ENCODE peak calls at places on chromosomes 2 and 18, in five cellular contexts. One of them, this sample, is unnamed.

GRCh38 chr2:8551622-8552074 is 130.2 kb upstream of the ID2 start:
- DNase-seq in CD8-positive, alpha-beta T cell: no peak
- DNase-seq in adrenal gland: no peak
- DNase-seq in BJ: no peak
- DNase-seq in H1: no peak
- DNase-seq in this sample: no peak

GRCh38 chr18:4181882-4182568 is 273.1 kb downstream of the DLGAP1 start:
- DNase-seq in BJ: no peak
- DNase-seq in CD8-positive, alpha-beta T cell: no peak
- DNase-seq in H1: peak; percentile 33
- DNase-seq in adrenal gland: no peak
- DNase-seq in this sample: peak; percentile 6

GRCh38 chr18:55546873-55547704 is 40.9 kb downstream of the TCF4 start:
- DNase-seq in adrenal gland: peak; percentile 19
- DNase-seq in CD8-positive, alpha-beta T cell: no peak
- DNase-seq in BJ: peak; percentile 40
- DNase-seq in H1: no peak
- DNase-seq in this sample: no peak

GRCh38 chr18:69948919-69949537 is 1.4 kb upstream of the CD226 start:
- DNase-seq in adrenal gland: peak; percentile 36
- DNase-seq in CD8-positive, alpha-beta T cell: no peak
- DNase-seq in H1: no peak
- DNase-seq in BJ: peak; percentile 13
- DNase-seq in this sample: no peak

GRCh38 chr18:44133483-44133882 is 547.2 kb upstream of the SETBP1 start:
- DNase-seq in BJ: no peak
- DNase-seq in adrenal gland: no peak
- DNase-seq in H1: no peak
- DNase-seq in CD8-positive, alpha-beta T cell: no peak
- DNase-seq in this sample: no peak

GRCh38 chr2:235988271-235989015 is 179.7 kb downstream of the GBX2 start:
- DNase-seq in BJ: no peak
- DNase-seq in H1: no peak
- DNase-seq in adrenal gland: no peak
- DNase-seq in CD8-positive, alpha-beta T cell: no peak
- DNase-seq in this sample: no peak

GRCh38 chr2:55363636-55364035 is 56.0 kb downstream of the CCDC88A start:
- DNase-seq in H1: no peak
- DNase-seq in adrenal gland: no peak
- DNase-seq in CD8-positive, alpha-beta T cell: no peak
- DNase-seq in BJ: no peak
- DNase-seq in this sample: no peak

GRCh38 chr2:29147963-29148362 is 32.7 kb downstream of the CLIP4 start:
- DNase-seq in H1: no peak
- DNase-seq in CD8-positive, alpha-beta T cell: no peak
- DNase-seq in BJ: no peak
- DNase-seq in adrenal gland: no peak
- DNase-seq in this sample: no peak

GRCh38 chr2:148244593-148245292 is 223.9 kb downstream of the MBD5 start:
- DNase-seq in CD8-positive, alpha-beta T cell: no peak
- DNase-seq in adrenal gland: no peak
- DNase-seq in H1: no peak
- DNase-seq in BJ: peak; percentile 50
- DNase-seq in this sample: no peak

GRCh38 chr2:37770797-37771196 is 99.4 kb upstream of the CDC42EP3 start:
- DNase-seq in adrenal gland: no peak
- DNase-seq in CD8-positive, alpha-beta T cell: no peak
- DNase-seq in BJ: no peak
- DNase-seq in H1: no peak
- DNase-seq in this sample: no peak

GRCh38 chr2:19573784-19574183 is 215.4 kb upstream of the OSR1 start:
- DNase-seq in adrenal gland: no peak
- DNase-seq in CD8-positive, alpha-beta T cell: no peak
- DNase-seq in BJ: no peak
- DNase-seq in H1: no peak
- DNase-seq in this sample: no peak
- H3K36me3 ChIP-seq in adrenal gland: no peaks in the 10 kb centered on the region
- H3K36me3 ChIP-seq in CD8-positive, alpha-beta T cell: no peaks in the 10 kb centered on the region
- H3K36me3 ChIP-seq in BJ: no peaks in the 10 kb centered on the region
- H3K36me3 ChIP-seq in H1: no peaks in the 10 kb centered on the region
- H3K36me3 ChIP-seq in this sample: no peaks in the 10 kb centered on the region

GRCh38 chr2:106109675-106110074 is 84.4 kb downstream of the UXS1 start:
- DNase-seq in H1: no peak
- DNase-seq in CD8-positive, alpha-beta T cell: no peak
- DNase-seq in BJ: no peak
- DNase-seq in adrenal gland: no peak
- DNase-seq in this sample: no peak
- H3K36me3 ChIP-seq in H1: peaks cover 17% of the 10 kb centered on the region
- H3K36me3 ChIP-seq in CD8-positive, alpha-beta T cell: peaks cover 44% of the 10 kb centered on the region
- H3K36me3 ChIP-seq in BJ: peaks cover 13% of the 10 kb centered on the region
- H3K36me3 ChIP-seq in adrenal gland: no peaks in the 10 kb centered on the region
- H3K36me3 ChIP-seq in this sample: peaks cover 73% of the 10 kb centered on the region

DNA sequence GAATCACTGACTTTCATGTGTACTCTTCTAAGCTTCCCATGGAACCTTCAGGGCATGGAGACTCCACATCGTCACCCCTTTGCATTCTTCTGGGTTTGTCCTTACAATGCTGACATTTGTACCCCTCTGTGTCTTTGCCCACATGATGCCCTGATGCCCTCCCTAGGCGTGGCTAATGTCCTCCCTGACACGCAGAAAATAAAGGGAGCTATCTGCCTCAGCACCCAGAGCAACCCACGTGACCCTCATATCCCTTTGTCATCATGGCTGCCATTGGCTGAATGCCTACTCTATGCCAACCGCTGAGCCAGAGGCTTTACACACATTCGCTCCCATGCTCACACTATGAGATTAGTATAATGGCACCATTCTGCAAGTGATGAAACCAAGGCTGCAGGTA is 86.4 kb upstream of the KLHL29 start:
- DNase-seq in CD8-positive, alpha-beta T cell: no peak
- DNase-seq in adrenal gland: no peak
- DNase-seq in BJ: no peak
- DNase-seq in H1: no peak
- DNase-seq in this sample: no peak
- H3K36me3 ChIP-seq in CD8-positive, alpha-beta T cell: no peaks in the 10 kb centered on the region
- H3K36me3 ChIP-seq in adrenal gland: no peaks in the 10 kb centered on the region
- H3K36me3 ChIP-seq in BJ: no peaks in the 10 kb centered on the region
- H3K36me3 ChIP-seq in H1: no peaks in the 10 kb centered on the region
- H3K36me3 ChIP-seq in this sample: no peaks in the 10 kb centered on the region

GRCh38 chr2:73253901-73254300 is 19.8 kb downstream of the CCT7 start:
- DNase-seq in adrenal gland: peak; percentile 86
- DNase-seq in BJ: no peak
- DNase-seq in CD8-positive, alpha-beta T cell: no peak
- DNase-seq in H1: no peak
- DNase-seq in this sample: no peak

GRCh38 chr2:73255907-73256617 is 22.0 kb downstream of the CCT7 start:
- DNase-seq in adrenal gland: no peak
- DNase-seq in CD8-positive, alpha-beta T cell: no peak
- DNase-seq in BJ: no peak
- DNase-seq in H1: no peak
- DNase-seq in this sample: no peak

GRCh38 chr2:73255007-73255644 is 21.0 kb downstream of the CCT7 start:
- DNase-seq in CD8-positive, alpha-beta T cell: no peak
- DNase-seq in BJ: no peak
- DNase-seq in H1: no peak
- DNase-seq in adrenal gland: peak; percentile 48
- DNase-seq in this sample: no peak

GRCh38 chr2:73253400-73253799 is 19.3 kb downstream of the CCT7 start:
- DNase-seq in H1: no peak
- DNase-seq in BJ: no peak
- DNase-seq in adrenal gland: no peak
- DNase-seq in CD8-positive, alpha-beta T cell: no peak
- DNase-seq in this sample: no peak

DNA sequence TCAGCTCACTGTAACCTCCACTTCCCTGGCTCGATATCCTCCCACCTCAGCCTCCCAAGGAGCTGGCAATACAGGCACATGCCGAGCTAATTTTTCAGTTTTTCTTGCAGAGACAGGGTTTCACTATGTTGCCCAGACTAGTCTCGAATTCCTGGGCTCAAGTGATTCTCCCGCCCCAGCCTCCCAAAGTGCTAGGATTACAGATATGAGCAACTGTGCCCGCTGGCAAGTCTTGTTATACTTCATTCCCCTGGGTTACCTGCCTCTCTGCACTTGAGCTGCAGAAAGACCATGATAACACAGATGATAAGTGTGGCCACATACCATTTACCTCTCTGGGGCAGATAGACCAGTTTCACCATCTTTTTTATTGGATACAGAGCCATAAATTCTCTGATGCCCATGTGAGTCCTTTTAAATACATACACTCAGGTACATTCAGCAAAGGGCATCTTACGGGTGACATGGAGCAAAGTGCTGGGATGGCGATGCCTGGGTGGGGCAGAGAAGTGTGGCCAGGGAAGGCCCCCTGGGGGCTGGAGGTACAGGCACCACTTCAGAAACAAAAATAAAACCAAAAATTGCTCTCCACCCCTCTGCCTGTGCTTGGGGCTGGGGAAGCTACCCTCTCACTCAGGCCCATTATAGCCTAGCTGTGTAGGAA is 20.4 kb downstream of the CCT7 start:
- DNase-seq in BJ: no peak
- DNase-seq in adrenal gland: no peak
- DNase-seq in CD8-positive, alpha-beta T cell: no peak
- DNase-seq in H1: no peak
- DNase-seq in this sample: no peak
- H3K36me3 ChIP-seq in BJ: peaks cover 24% of the 10 kb centered on the region
- H3K36me3 ChIP-seq in adrenal gland: no peaks in the 10 kb centered on the region
- H3K36me3 ChIP-seq in CD8-positive, alpha-beta T cell: peaks cover 31% of the 10 kb centered on the region
- H3K36me3 ChIP-seq in H1: peaks cover 58% of the 10 kb centered on the region
- H3K36me3 ChIP-seq in this sample: peaks cover 54% of the 10 kb centered on the region

DNA sequence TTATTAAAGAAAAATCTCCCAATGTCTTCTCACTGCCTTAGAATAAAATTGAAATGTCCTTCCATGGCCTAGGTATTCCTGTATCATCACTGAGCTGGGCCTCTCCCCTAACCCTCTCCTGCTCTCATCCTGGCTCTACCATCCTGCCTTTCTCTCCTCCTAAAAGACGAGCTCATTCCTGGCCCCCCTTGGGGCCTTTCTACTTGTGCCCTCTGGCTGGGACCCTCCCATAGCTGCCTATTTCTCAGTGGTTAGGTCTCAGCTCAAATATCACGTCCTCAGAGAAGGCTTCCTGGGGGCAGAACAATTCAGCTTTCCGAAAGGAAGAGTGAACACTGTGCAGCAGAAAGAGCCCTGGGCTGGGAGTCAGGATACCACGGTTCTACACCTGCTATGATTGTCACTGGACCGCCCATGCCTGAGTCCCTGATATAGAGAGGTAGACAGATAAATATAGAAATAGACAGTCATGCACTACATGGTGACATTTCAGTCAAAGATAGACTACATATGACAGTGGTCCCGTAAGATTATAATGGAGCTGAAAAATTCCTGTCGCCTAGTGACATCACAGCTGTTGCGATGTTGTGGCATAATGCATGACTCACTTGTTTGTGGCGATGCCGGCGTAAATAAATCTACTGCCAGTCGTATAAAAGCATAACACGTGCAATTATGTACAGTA is 9.4 kb downstream of the DNPEP start:
- DNase-seq in BJ: no peak
- DNase-seq in adrenal gland: no peak
- DNase-seq in CD8-positive, alpha-beta T cell: no peak
- DNase-seq in H1: no peak
- DNase-seq in this sample: no peak
- H3K36me3 ChIP-seq in BJ: peaks cover 29% of the 10 kb centered on the region
- H3K36me3 ChIP-seq in adrenal gland: no peaks in the 10 kb centered on the region
- H3K36me3 ChIP-seq in CD8-positive, alpha-beta T cell: peaks cover 19% of the 10 kb centered on the region
- H3K36me3 ChIP-seq in H1: peaks cover 21% of the 10 kb centered on the region
- H3K36me3 ChIP-seq in this sample: peaks cover 52% of the 10 kb centered on the region